ENCODE peak calls at places on chromosomes 16 and 17, in five cellular contexts. One of them, this sample, is unnamed.

GRCh38 chr17:2405247-2405926 is 4.5 kb upstream of the MNT start:
- DNase-seq in H1: no peak
- DNase-seq in A549: peak
- DNase-seq in HepG2: no peak
- DNase-seq in K562: no peak
- DNase-seq in this sample: no peak

GRCh38 chr17:46859996-46860395 is 8.6 kb downstream of the WNT9B start:
- DNase-seq in H1: no peak
- DNase-seq in HepG2: no peak
- DNase-seq in K562: no peak
- DNase-seq in A549: no peak
- DNase-seq in this sample: no peak

GRCh38 chr17:77899494-77899893 is 59.0 kb upstream of the TNRC6C start:
- DNase-seq in A549: no peak
- DNase-seq in HepG2: no peak
- DNase-seq in K562: no peak
- DNase-seq in H1: no peak
- DNase-seq in this sample: no peak

GRCh38 chr17:47272491-47272890 is 18.9 kb downstream of the ITGB3 start:
- DNase-seq in K562: no peak
- DNase-seq in HepG2: no peak
- DNase-seq in H1: no peak
- DNase-seq in A549: no peak
- DNase-seq in this sample: no peak

GRCh38 chr17:57600092-57600491 is 145.0 kb downstream of the CCDC182 start:
- DNase-seq in A549: no peak
- DNase-seq in HepG2: no peak
- DNase-seq in K562: no peak
- DNase-seq in H1: no peak
- DNase-seq in this sample: no peak

GRCh38 chr17:43661699-43662431 is at the start of gene MEOX1:
- DNase-seq in HepG2: no peak
- DNase-seq in K562: no peak
- DNase-seq in H1: no peak
- DNase-seq in A549: no peak
- DNase-seq in this sample: peak

GRCh38 chr16:4855804-4856203 is 8.5 kb downstream of the UBN1 start:
- DNase-seq in H1: no peak
- DNase-seq in A549: no peak
- DNase-seq in K562: no peak
- DNase-seq in HepG2: no peak
- DNase-seq in this sample: no peak

GRCh38 chr16:87066695-87067556 is 250.3 kb downstream of the C16orf95 start:
- DNase-seq in A549: no peak
- DNase-seq in H1: no peak
- DNase-seq in K562: no peak
- DNase-seq in HepG2: no peak
- DNase-seq in this sample: no peak

GRCh38 chr17:5883775-5884665 is 186.2 kb upstream of the WSCD1 start:
- DNase-seq in H1: no peak
- DNase-seq in HepG2: no peak
- DNase-seq in K562: no peak
- DNase-seq in A549: no peak
- DNase-seq in this sample: no peak

GRCh38 chr16:77657016-77657415 is 65.3 kb upstream of the NUDT7 start:
- DNase-seq in H1: no peak
- DNase-seq in A549: peak
- DNase-seq in K562: peak
- DNase-seq in HepG2: peak
- DNase-seq in this sample: no peak
- TF ChIP-seq HDAC2 in H1: no peak
- TF ChIP-seq HDAC2 in A549: no peak
- TF ChIP-seq HDAC2 in K562: no peak
- TF ChIP-seq HDAC2 in HepG2: no peak
- TF ChIP-seq HDAC2 in this sample: no peak

GRCh38 chr16:57993897-57994296 is 6.6 kb downstream of the ZNF319 start:
- DNase-seq in HepG2: no peak
- DNase-seq in K562: no peak
- DNase-seq in H1: no peak
- DNase-seq in A549: no peak
- DNase-seq in this sample: no peak

GRCh38 chr16:57993452-57993851 is 7.0 kb downstream of the ZNF319 start:
- DNase-seq in HepG2: no peak
- DNase-seq in A549: no peak
- DNase-seq in H1: no peak
- DNase-seq in K562: no peak
- DNase-seq in this sample: no peak

GRCh38 chr16:57994361-57994760 is 6.1 kb downstream of the ZNF319 start:
- DNase-seq in A549: no peak
- DNase-seq in H1: no peak
- DNase-seq in HepG2: no peak
- DNase-seq in K562: no peak
- DNase-seq in this sample: no peak

GRCh38 chr16:57995721-57996405 is 4.6 kb downstream of the ZNF319 start:
- DNase-seq in H1: no peak
- DNase-seq in A549: no peak
- DNase-seq in K562: no peak
- DNase-seq in HepG2: no peak
- DNase-seq in this sample: no peak

GRCh38 chr16:57994778-57995177 is 5.7 kb downstream of the ZNF319 start:
- DNase-seq in HepG2: peak
- DNase-seq in A549: peak
- DNase-seq in H1: no peak
- DNase-seq in K562: peak
- DNase-seq in this sample: no peak
- TF ChIP-seq HDAC2 in HepG2: no peak
- TF ChIP-seq HDAC2 in A549: no peak
- TF ChIP-seq HDAC2 in H1: no peak
- TF ChIP-seq HDAC2 in K562: no peak
- TF ChIP-seq HDAC2 in this sample: no peak

DNA sequence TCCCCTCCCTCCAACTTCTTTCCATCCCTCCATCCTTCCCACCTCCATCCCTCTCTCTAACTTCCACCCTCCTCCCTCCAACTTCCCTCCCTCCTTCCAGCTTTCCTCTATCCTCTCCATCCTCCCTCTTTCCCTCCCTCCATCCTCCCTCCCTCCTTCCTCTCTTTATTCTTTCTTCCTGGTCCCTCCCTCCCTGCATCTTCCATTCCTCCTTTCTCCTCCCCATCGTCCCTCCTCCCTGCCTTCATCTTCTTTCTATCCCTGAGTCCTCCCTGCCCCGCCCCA is 11.8 kb downstream of the CACNG4 start:
- DNase-seq in A549: no peak
- DNase-seq in K562: no peak
- DNase-seq in H1: no peak
- DNase-seq in HepG2: no peak
- DNase-seq in this sample: no peak
- TF ChIP-seq HDAC2 in A549: no peak
- TF ChIP-seq HDAC2 in K562: no peak
- TF ChIP-seq HDAC2 in H1: no peak
- TF ChIP-seq HDAC2 in HepG2: no peak
- TF ChIP-seq HDAC2 in this sample: no peak

DNA sequence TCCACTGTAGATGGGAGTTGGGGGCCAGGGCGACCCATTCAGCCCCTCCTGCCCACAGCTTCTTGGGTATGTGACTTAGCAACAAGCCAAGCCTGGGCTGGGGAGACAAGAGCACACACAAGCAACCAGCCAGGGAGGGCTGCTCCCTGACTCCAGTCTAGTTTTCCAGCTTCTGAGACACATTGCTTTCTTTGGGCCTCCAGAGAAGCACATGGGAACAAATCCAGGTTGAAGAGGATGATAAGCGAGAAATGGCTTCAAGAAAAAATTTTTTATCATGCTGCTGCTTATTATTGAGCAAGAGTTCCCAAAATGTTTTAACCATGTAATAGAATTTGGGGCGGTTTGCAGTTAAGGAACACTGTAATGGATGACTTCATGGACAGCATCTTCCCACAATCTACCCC is 173.7 kb downstream of the SOX9 start:
- DNase-seq in A549: no peak
- DNase-seq in K562: no peak
- DNase-seq in HepG2: no peak
- DNase-seq in H1: no peak
- DNase-seq in this sample: no peak
- TF ChIP-seq HDAC2 in A549: no peak
- TF ChIP-seq HDAC2 in K562: no peak
- TF ChIP-seq HDAC2 in HepG2: no peak
- TF ChIP-seq HDAC2 in H1: no peak
- TF ChIP-seq HDAC2 in this sample: no peak

DNA sequence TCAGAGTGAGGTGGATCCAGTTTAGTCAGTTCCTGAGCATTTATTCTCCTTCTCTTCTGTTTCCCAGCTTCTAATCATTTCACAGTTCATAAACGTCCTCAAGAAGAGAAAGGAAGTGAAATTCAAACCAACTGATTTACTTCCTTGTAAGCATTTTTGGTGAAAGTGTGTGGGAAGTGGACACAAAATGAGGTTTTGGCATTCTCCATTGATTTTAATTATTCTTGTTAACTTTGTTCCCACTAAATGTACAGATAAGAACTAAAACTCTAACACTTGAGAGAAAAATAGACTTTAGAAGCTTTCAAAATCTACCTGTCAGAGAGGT is 42.7 kb upstream of the CORO6 start:
- DNase-seq in HepG2: no peak
- DNase-seq in K562: no peak
- DNase-seq in A549: no peak
- DNase-seq in H1: no peak
- DNase-seq in this sample: no peak
- TF ChIP-seq HDAC2 in HepG2: no peak
- TF ChIP-seq HDAC2 in K562: no peak
- TF ChIP-seq HDAC2 in A549: no peak
- TF ChIP-seq HDAC2 in H1: no peak
- TF ChIP-seq HDAC2 in this sample: no peak

This sample was measured in GM12878.